ENCODE peak calls at places on chromosomes 4 and X, in seven cellular contexts. One of them, this sample, is unnamed.

GRCh38 chr4:1187182-1187581 is 14.8 kb upstream of the SPON2 start:
- DNase-seq in left ventricle myocardium superior: peak
- DNase-seq in ovary: no peak
- DNase-seq in COLO829: no peak
- DNase-seq in endothelial cell: no peak
- DNase-seq in nephron progenitor cell: no peak
- DNase-seq in NCI-H2029: no peak
- DNase-seq in this sample: no peak

GRCh38 chr4:1530356-1530755 is 124.1 kb upstream of the NKX1-1 start:
- DNase-seq in endothelial cell: no peak
- DNase-seq in NCI-H2029: no peak
- DNase-seq in COLO829: no peak
- DNase-seq in left ventricle myocardium superior: peak
- DNase-seq in ovary: no peak
- DNase-seq in nephron progenitor cell: no peak
- DNase-seq in this sample: no peak

GRCh38 chrX:38805294-38806053 is 4.2 kb downstream of the MID1IP1 start:
- DNase-seq in left ventricle myocardium superior: peak
- DNase-seq in COLO829: no peak
- DNase-seq in ovary: peak
- DNase-seq in endothelial cell: peak
- DNase-seq in NCI-H2029: peak
- DNase-seq in nephron progenitor cell: peak
- DNase-seq in this sample: no peak

GRCh38 chr4:76420901-76421581 is at the start of gene CCDC158:
- DNase-seq in ovary: no peak
- DNase-seq in NCI-H2029: no peak
- DNase-seq in left ventricle myocardium superior: peak
- DNase-seq in COLO829: no peak
- DNase-seq in endothelial cell: no peak
- DNase-seq in nephron progenitor cell: no peak
- DNase-seq in this sample: no peak

GRCh38 chrX:100265179-100265578 is 144.9 kb downstream of the PCDH19 start:
- DNase-seq in left ventricle myocardium superior: no peak
- DNase-seq in ovary: no peak
- DNase-seq in endothelial cell: no peak
- DNase-seq in NCI-H2029: no peak
- DNase-seq in nephron progenitor cell: no peak
- DNase-seq in COLO829: no peak
- DNase-seq in this sample: no peak

GRCh38 chrX:38513087-38513742 is 48.1 kb upstream of the TSPAN7 start:
- DNase-seq in left ventricle myocardium superior: no peak
- DNase-seq in NCI-H2029: no peak
- DNase-seq in ovary: no peak
- DNase-seq in nephron progenitor cell: no peak
- DNase-seq in endothelial cell: no peak
- DNase-seq in COLO829: no peak
- DNase-seq in this sample: no peak

GRCh38 chr4:188198980-188199792 is 59.9 kb downstream of the TRIML1 start:
- DNase-seq in nephron progenitor cell: no peak
- DNase-seq in ovary: no peak
- DNase-seq in COLO829: no peak
- DNase-seq in endothelial cell: no peak
- DNase-seq in NCI-H2029: no peak
- DNase-seq in left ventricle myocardium superior: no peak
- DNase-seq in this sample: no peak

GRCh38 chr4:82790060-82790660 is 8.4 kb downstream of the SCD5 start:
- DNase-seq in left ventricle myocardium superior: no peak
- DNase-seq in COLO829: no peak
- DNase-seq in nephron progenitor cell: no peak
- DNase-seq in ovary: no peak
- DNase-seq in endothelial cell: no peak
- DNase-seq in NCI-H2029: no peak
- DNase-seq in this sample: no peak

GRCh38 chr4:185469539-185470154 is 1.9 kb downstream of the CCDC110 start:
- DNase-seq in ovary: peak
- DNase-seq in NCI-H2029: no peak
- DNase-seq in COLO829: no peak
- DNase-seq in left ventricle myocardium superior: no peak
- DNase-seq in nephron progenitor cell: peak
- DNase-seq in endothelial cell: peak
- DNase-seq in this sample: no peak

GRCh38 chrX:147763131-147763530 is 148.6 kb upstream of the FMR1 start:
- DNase-seq in ovary: no peak
- DNase-seq in endothelial cell: no peak
- DNase-seq in COLO829: no peak
- DNase-seq in left ventricle myocardium superior: no peak
- DNase-seq in NCI-H2029: no peak
- DNase-seq in nephron progenitor cell: no peak
- DNase-seq in this sample: no peak

GRCh38 chr4:114264877-114265291 is 285.4 kb upstream of the ARSJ start:
- DNase-seq in endothelial cell: no peak
- DNase-seq in left ventricle myocardium superior: no peak
- DNase-seq in nephron progenitor cell: no peak
- DNase-seq in COLO829: peak
- DNase-seq in NCI-H2029: no peak
- DNase-seq in ovary: no peak
- DNase-seq in this sample: peak

GRCh38 chr4:144189121-144189520 is 48.6 kb upstream of the GYPA start:
- DNase-seq in NCI-H2029: no peak
- DNase-seq in nephron progenitor cell: no peak
- DNase-seq in left ventricle myocardium superior: no peak
- DNase-seq in endothelial cell: no peak
- DNase-seq in COLO829: no peak
- DNase-seq in ovary: no peak
- DNase-seq in this sample: no peak

GRCh38 chr4:188971125-188971524 is 831.9 kb downstream of the TRIML1 start:
- DNase-seq in left ventricle myocardium superior: no peak
- DNase-seq in COLO829: peak
- DNase-seq in ovary: no peak
- DNase-seq in NCI-H2029: peak
- DNase-seq in nephron progenitor cell: no peak
- DNase-seq in endothelial cell: no peak
- DNase-seq in this sample: no peak

GRCh38 chr4:47631161-47631560 is 146.1 kb downstream of the ATP10D start:
- DNase-seq in endothelial cell: no peak
- DNase-seq in NCI-H2029: no peak
- DNase-seq in ovary: no peak
- DNase-seq in left ventricle myocardium superior: no peak
- DNase-seq in nephron progenitor cell: no peak
- DNase-seq in COLO829: no peak
- DNase-seq in this sample: no peak

GRCh38 chr4:180635276-180635675 is 1607.9 kb upstream of the TENM3 start:
- DNase-seq in COLO829: no peak
- DNase-seq in ovary: no peak
- DNase-seq in nephron progenitor cell: no peak
- DNase-seq in NCI-H2029: no peak
- DNase-seq in left ventricle myocardium superior: no peak
- DNase-seq in endothelial cell: no peak
- DNase-seq in this sample: no peak

GRCh38 chrX:96389314-96390048 is 295.2 kb upstream of the DIAPH2 start:
- DNase-seq in ovary: no peak
- DNase-seq in COLO829: peak
- DNase-seq in nephron progenitor cell: no peak
- DNase-seq in NCI-H2029: no peak
- DNase-seq in left ventricle myocardium superior: no peak
- DNase-seq in endothelial cell: no peak
- DNase-seq in this sample: no peak

GRCh38 chrX:16930392-16930791 is 16.1 kb upstream of the REPS2 start:
- DNase-seq in endothelial cell: no peak
- DNase-seq in nephron progenitor cell: no peak
- DNase-seq in NCI-H2029: no peak
- DNase-seq in ovary: no peak
- DNase-seq in COLO829: no peak
- DNase-seq in left ventricle myocardium superior: no peak
- DNase-seq in this sample: no peak

GRCh38 chr4:139556735-139557505 is 901 bp upstream of the SETD7 start:
- DNase-seq in left ventricle myocardium superior: peak
- DNase-seq in COLO829: no peak
- DNase-seq in nephron progenitor cell: peak
- DNase-seq in ovary: peak
- DNase-seq in endothelial cell: peak
- DNase-seq in NCI-H2029: peak
- DNase-seq in this sample: no peak